ENCODE peak calls at places on chromosomes 2 and 18, in ten cellular contexts. F is renal cortical epithelial cell; R is hippocampal formation; X is pons; G is NCI-H460; S is neural crest cell; K is stimulated activated CD4-positive, alpha-beta T cell treated with anti-CD3 and anti-CD28 coated beads, Interleukin-12 subunit alpha, Interleukin-12 subunit beta, amount 100 ng/mL, for 4 hours; N is NCI-H510A; C is NCI-H1092 treated with DMSO at 0.1 percent for 48 hours; J is endothelial cell. L is an unnamed sample.

GRCh38 chr2:102433973-102434654 is 11.2 kb downstream of the IL18RAP start:
- DNase-seq in F (peak; percentile 33), R (no peak), X (no peak), N (no peak), K (no peak), G (no peak), S (no peak), C (no peak), J (no peak), L (no peak)

GRCh38 chr18:8359481-8359880 is 249.8 kb upstream of the RAB12 start:
- DNase-seq in K (no peak), J (no peak), X (no peak), S (no peak), G (no peak), N (no peak), C (no peak), R (no peak), F (no peak), L (no peak)

GRCh38 chr2:43041661-43042360 is 184.6 kb downstream of the ZFP36L2 start:
- DNase-seq in K (no peak), J (peak; percentile 22), G (no peak), R (no peak), X (no peak), S (no peak), F (peak; percentile 92), N (no peak), C (no peak), L (peak; percentile 88)

GRCh38 chr18:22703883-22704626 is 229.1 kb upstream of the RBBP8 start:
- DNase-seq in S (peak; percentile 4), K (no peak), J (no peak), X (peak; percentile 69), G (peak; percentile 36), R (no peak), C (peak; percentile 60), N (no peak), F (peak; percentile 66), L (peak; percentile 55)

GRCh38 chr2:230790981-230791380 is 73.8 kb upstream of the ITM2C start:
- DNase-seq in C (no peak), X (no peak), S (no peak), R (no peak), N (no peak), J (no peak), K (no peak), F (no peak), G (no peak), L (no peak)

GRCh38 chr18:58045265-58046086 is 1.4 kb downstream of the NEDD4L start:
- DNase-seq in X (peak; percentile 43), S (peak; percentile 31), G (no peak), C (peak; percentile 68), K (peak; percentile 29), R (peak; percentile 35), J (peak; percentile 40), N (peak; percentile 26), F (peak; percentile 80), L (peak; percentile 24)

GRCh38 chr2:238633426-238634328 is 206.9 kb downstream of the ASB1 start:
- DNase-seq in F (no peak), R (no peak), N (no peak), K (no peak), G (no peak), J (no peak), C (no peak), S (no peak), X (no peak), L (no peak)

GRCh38 chr2:167943877-167944276 is 303.5 kb downstream of the STK39 start:
- DNase-seq in S (no peak), X (no peak), G (no peak), K (no peak), J (no peak), F (peak; percentile 42), R (no peak), N (no peak), C (no peak), L (no peak)

GRCh38 chr2:108412995-108413726 is 35.4 kb downstream of the SULT1C4 start:
- DNase-seq in X (no peak), N (no peak), G (no peak), C (no peak), S (no peak), R (no peak), F (peak; percentile 95), J (no peak), K (no peak), L (peak; percentile 89)

GRCh38 chr2:127651381-127651809 is 5.4 kb downstream of the GPR17 start:
- DNase-seq in C (no peak), R (no peak), X (no peak), F (no peak), K (no peak), J (no peak), G (no peak), S (no peak), N (no peak), L (no peak)

GRCh38 chr2:53740170-53740569 is 27.4 kb upstream of the CHAC2 start:
- DNase-seq in X (peak; percentile 68), N (no peak), G (peak; percentile 25), R (no peak), C (peak; percentile 6), F (peak; percentile 52), K (no peak), S (no peak), J (no peak), L (peak; percentile 35)

GRCh38 chr2:231523451-231524266 is 6.6 kb downstream of the NMUR1 start:
- DNase-seq in S (no peak), F (no peak), R (no peak), N (no peak), G (no peak), C (no peak), J (no peak), K (no peak), X (no peak), L (no peak)

L was measured in HCEC 1CT.